ENCODE peak calls at places on chromosomes 4 and X, in nine cellular contexts. I is foreskin fibroblast; C is mucosa of descending colon; B is suprapubic skin; Q is CD8-positive, alpha-beta T cell; A is Peyer's patch; M is heart left ventricle; T is astrocyte of the spinal cord; L is WERI-Rb-1. Z is an unnamed sample.

GRCh38 chrX:1713296-1713695 is 98.4 kb downstream of the ASMT start:
- DNase-seq in I (no peak), C (no peak), B (no peak), Q (no peak), A (no peak), M (no peak), T (no peak), L (no peak), Z (no peak)

GRCh38 chr4:83083925-83084475 is 30.5 kb downstream of the PLAC8 start:
- DNase-seq in I (no peak), C (no peak), B (no peak), Q (peak), A (peak), M (no peak), T (no peak), L (no peak), Z (no peak)

GRCh38 chr4:5050520-5050955 is 742 bp upstream of the STK32B start:
- DNase-seq in I (peak), C (peak), B (peak), Q (no peak), A (no peak), M (peak), T (peak), L (peak), Z (peak)

GRCh38 chr4:68176500-68176899 is 46.8 kb upstream of the TMPRSS11F start:
- DNase-seq in I (no peak), C (no peak), B (no peak), Q (no peak), A (no peak), M (no peak), T (no peak), L (no peak), Z (no peak)

GRCh38 chr4:125750827-125751466 is 436.2 kb downstream of the FAT4 start:
- DNase-seq in I (peak), C (no peak), B (no peak), Q (no peak), A (no peak), M (no peak), T (peak), L (peak), Z (no peak)

GRCh38 chrX:25158635-25159034 is 142.9 kb upstream of the ARX start:
- DNase-seq in I (no peak), C (no peak), B (no peak), Q (no peak), A (no peak), M (no peak), T (peak), L (no peak), Z (no peak)

GRCh38 chr4:76199664-76200211 is 13.9 kb downstream of the SCARB2 start:
- DNase-seq in I (no peak), C (peak), B (no peak), Q (no peak), A (peak), M (no peak), T (peak), L (peak), Z (no peak)

GRCh38 chrX:17559728-17560379 is 177.4 kb upstream of the SCML1 start:
- DNase-seq in I (peak), C (no peak), B (no peak), Q (no peak), A (no peak), M (no peak), T (peak), L (no peak), Z (no peak)

GRCh38 chrX:147602297-147602696 is 309.4 kb upstream of the FMR1 start:
- DNase-seq in I (no peak), C (no peak), B (no peak), Q (no peak), A (no peak), M (no peak), T (no peak), L (no peak), Z (no peak)

GRCh38 chr4:20639346-20639745 is 60.9 kb upstream of the PACRGL start:
- DNase-seq in I (no peak), C (no peak), B (no peak), Q (no peak), A (no peak), M (no peak), T (no peak), L (no peak), Z (no peak)

GRCh38 chr4:150385606-150386005 is 196.3 kb upstream of the MAB21L2 start:
- DNase-seq in I (peak), C (no peak), B (no peak), Q (no peak), A (no peak), M (no peak), T (peak), L (peak), Z (no peak)

GRCh38 chr4:26803462-26803861 is 57.2 kb upstream of the STIM2 start:
- DNase-seq in I (no peak), C (no peak), B (no peak), Q (no peak), A (no peak), M (no peak), T (no peak), L (peak), Z (no peak)

GRCh38 chr4:157226601-157227000 is 6.1 kb downstream of the GRIA2 start:
- DNase-seq in I (no peak), C (no peak), B (no peak), Q (no peak), A (no peak), M (no peak), T (no peak), L (no peak), Z (no peak)

DNA sequence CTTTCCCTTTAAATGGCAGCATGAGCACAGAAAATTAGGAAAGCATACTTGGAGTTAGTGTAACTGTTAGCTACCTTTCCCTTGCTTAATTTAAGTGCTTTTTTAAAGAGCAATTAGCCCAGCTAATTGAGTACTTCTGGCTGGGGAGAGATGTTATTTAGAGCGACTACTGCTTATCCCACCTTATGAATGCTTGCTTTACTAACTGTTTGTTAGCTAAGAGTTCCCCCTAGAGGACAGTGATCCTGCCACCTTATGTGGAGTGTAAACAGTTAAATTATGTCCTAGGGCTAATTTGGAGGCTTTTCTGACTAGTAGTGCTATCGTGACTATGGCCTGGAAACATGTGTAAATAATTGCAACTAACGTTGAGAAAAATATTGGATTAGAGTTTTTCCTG is 909.4 kb downstream of the FSTL5 start:
- DNase-seq in I (no peak), C (no peak), B (no peak), Q (no peak), A (no peak), M (no peak), T (no peak), L (no peak), Z (no peak)
- TF ChIP-seq CTCF in I (no peak), C (no peak), B (no peak), Q (no peak), A (no peak), M (no peak), T (no peak), L (peak), Z (no peak)

GRCh38 chr4:54659213-54660144 is 1.7 kb downstream of the KIT start:
- DNase-seq in I (peak), C (no peak), B (no peak), Q (no peak), A (no peak), M (peak), T (peak), L (no peak), Z (no peak)
- H3K4me3 ChIP-seq in I (peak), C (no peak), B (peak), Q (peak), A (peak), M (peak), T (peak), L (peak), Z (peak)

DNA sequence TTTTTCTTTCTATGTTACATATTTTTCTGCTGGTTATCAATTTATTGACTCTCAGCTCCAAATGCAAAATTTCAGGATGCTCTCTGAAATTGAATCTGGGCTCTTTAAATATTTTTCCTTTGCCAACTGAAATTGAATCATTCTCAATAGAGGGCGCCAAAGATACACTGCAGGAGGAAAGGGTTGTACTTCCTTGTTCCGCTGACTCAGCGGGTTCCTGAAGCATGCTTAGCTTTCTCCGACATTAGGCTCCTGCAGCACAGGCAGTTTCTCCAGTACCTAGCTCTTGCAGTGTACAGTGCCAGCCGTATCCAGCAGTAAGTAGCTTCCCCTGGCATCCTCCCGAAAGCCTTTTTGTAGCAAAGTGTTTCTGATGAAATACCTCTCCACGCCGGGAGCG is 28.8 kb upstream of the CFAP47 start:
- DNase-seq in I (no peak), C (no peak), B (no peak), Q (no peak), A (no peak), M (no peak), T (peak), L (peak), Z (no peak)
- TF ChIP-seq CTCF in I (no peak), C (no peak), B (no peak), Q (no peak), A (peak), M (peak), T (peak), L (peak), Z (no peak)

GRCh38 chrX:49165901-49166881 is 3.6 kb downstream of the MAGIX start:
- DNase-seq in I (peak), C (peak), B (no peak), Q (peak), A (peak), M (peak), T (peak), L (no peak), Z (peak)

GRCh38 chrX:49164589-49165360 is 2.2 kb downstream of the MAGIX start:
- DNase-seq in I (no peak), C (no peak), B (no peak), Q (no peak), A (no peak), M (no peak), T (no peak), L (no peak), Z (no peak)

GRCh38 chrX:49160908-49161307 is 1.6 kb upstream of the MAGIX start:
- DNase-seq in I (no peak), C (no peak), B (no peak), Q (no peak), A (no peak), M (no peak), T (no peak), L (no peak), Z (no peak)

GRCh38 chrX:49163555-49164419 is 1.2 kb downstream of the MAGIX start:
- DNase-seq in I (peak), C (peak), B (peak), Q (peak), A (peak), M (peak), T (peak), L (peak), Z (peak)

DNA sequence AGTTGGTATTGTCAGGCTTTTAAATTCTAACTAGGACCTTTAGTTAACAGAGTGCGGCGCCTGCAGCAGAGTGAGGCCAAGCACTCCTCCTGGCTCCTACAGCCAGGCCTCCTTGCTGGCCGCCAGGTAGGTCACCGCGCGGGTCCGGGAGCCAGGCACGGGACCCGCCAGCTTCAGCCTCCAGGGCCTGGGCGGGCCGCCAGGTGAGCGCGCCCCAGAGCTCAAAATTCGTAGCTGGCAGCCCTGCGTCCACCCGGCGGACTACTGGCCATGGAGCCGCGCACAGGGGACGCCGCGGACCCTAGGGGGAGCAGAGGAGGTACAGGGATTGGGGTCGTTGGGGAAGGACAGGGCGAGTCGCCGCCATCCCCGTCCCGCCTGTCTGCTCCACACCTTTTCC is at the start of gene MAGIX:
- DNase-seq in I (no peak), C (peak), B (no peak), Q (no peak), A (no peak), M (no peak), T (no peak), L (no peak), Z (no peak)
- H3K4me3 ChIP-seq in I (peak), C (no peak), B (peak), Q (peak), A (peak), M (no peak), T (peak), L (peak), Z (no peak)

GRCh38 chr4:162852642-162853041 is 314.0 kb downstream of the NAF1 start:
- DNase-seq in I (no peak), C (no peak), B (no peak), Q (no peak), A (no peak), M (no peak), T (no peak), L (no peak), Z (no peak)
- TF ChIP-seq CTCF in I (no peak), C (no peak), B (no peak), Q (no peak), A (no peak), M (no peak), T (no peak), L (no peak), Z (no peak)